ENCODE peak calls at places on chromosome 21, in nine cellular contexts. R is skeletal muscle cell; Y is HuH-7; G is smooth muscle cell of the brain vasculature; N is pulmonary artery endothelial cell; O is activated T-cell treated with anti-CD3 and anti-CD28 coated beads, Interleukin-2, amount 50 U/mL, for 72 hours; J is CD8-positive, alpha-beta memory T cell; S is mucosa of gallbladder; D is mesothelial cell of epicardium. E is an unnamed sample.

GRCh38 chr21:34243562-34243961 is 120.2 kb upstream of the KCNE2 start:
- DNase-seq in R (no peak), Y (peak; percentile 14), G (no peak), N (peak; percentile 2), O (peak; percentile 4), J (no peak), S (no peak), D (no peak), E (peak; percentile 45)

GRCh38 chr21:43207868-43208267 is 39.1 kb downstream of the CRYAA start:
- DNase-seq in R (no peak), Y (no peak), G (no peak), N (no peak), O (no peak), J (no peak), S (peak; percentile 9), D (no peak), E (no peak)

GRCh38 chr21:17436626-17437111 is 76.2 kb upstream of the CXADR start:
- DNase-seq in R (no peak), Y (peak; percentile 19), G (no peak), N (no peak), O (no peak), J (no peak), S (no peak), D (no peak), E (peak; percentile 62)

GRCh38 chr21:43645414-43645891 is 13.8 kb downstream of the HSF2BP start:
- DNase-seq in R (peak; percentile 51), Y (peak; percentile 53), G (peak; percentile 54), N (peak; percentile 54), O (no peak), J (no peak), S (peak; percentile 67), D (no peak), E (peak; percentile 89)

GRCh38 chr21:38929137-38929536 is 123.4 kb downstream of the ETS2 start:
- DNase-seq in R (no peak), Y (no peak), G (no peak), N (no peak), O (no peak), J (no peak), S (no peak), D (no peak), E (no peak)

GRCh38 chr21:39232926-39233325 is 49.7 kb upstream of the PSMG1 start:
- DNase-seq in R (peak; percentile 14), Y (no peak), G (no peak), N (no peak), O (no peak), J (no peak), S (no peak), D (no peak), E (peak; percentile 9)

GRCh38 chr21:31893841-31894240 is 21.0 kb downstream of the HUNK start:
- DNase-seq in R (no peak), Y (no peak), G (no peak), N (no peak), O (no peak), J (no peak), S (no peak), D (no peak), E (no peak)

GRCh38 chr21:46021978-46022544 is 40.5 kb downstream of the COL6A1 start:
- DNase-seq in R (no peak), Y (no peak), G (no peak), N (no peak), O (no peak), J (no peak), S (peak; percentile 70), D (no peak), E (no peak)

GRCh38 chr21:42513151-42513984 is at the start of gene SLC37A1:
- DNase-seq in R (no peak), Y (no peak), G (no peak), N (no peak), O (peak; percentile 48), J (peak; percentile 62), S (no peak), D (no peak), E (no peak)

GRCh38 chr21:25362375-25363267 is 244.7 kb downstream of the MRPL39 start:
- DNase-seq in R (no peak), Y (no peak), G (no peak), N (no peak), O (no peak), J (no peak), S (no peak), D (no peak), E (no peak)

GRCh38 chr21:43884861-43885370 is 19.9 kb downstream of the AGPAT3 start:
- DNase-seq in R (no peak), Y (no peak), G (no peak), N (no peak), O (no peak), J (no peak), S (no peak), D (no peak), E (no peak)

GRCh38 chr21:34085129-34085528 is 11.8 kb downstream of the MRPS6 start:
- DNase-seq in R (no peak), Y (no peak), G (no peak), N (no peak), O (no peak), J (no peak), S (no peak), D (no peak), E (no peak)

GRCh38 chr21:25790122-25790951 is 55.6 kb downstream of the GABPA start:
- DNase-seq in R (peak; percentile 7), Y (peak; percentile 12), G (no peak), N (no peak), O (no peak), J (no peak), S (no peak), D (no peak), E (peak; percentile 65)

GRCh38 chr21:38628426-38628825 is 130.1 kb upstream of the ERG start:
- DNase-seq in R (no peak), Y (no peak), G (no peak), N (no peak), O (no peak), J (no peak), S (no peak), D (no peak), E (no peak)

E was measured in cardiac muscle cell.